ENCODE peak calls at places on chromosomes 5 and 9, in four cellular contexts. P is adrenal gland, E is spleen, Z is sigmoid colon. K is an unnamed sample.
A peak's percentile ranks its signal among the peaks of the same experiment; 100 is the strongest.

GRCh38 chr5:79146352-79146751 is 34.7 kb downstream of the BHMT start:
- DNase-seq in P (no peak), Z (no peak), E (no peak), K (no peak)

GRCh38 chr9:12859704-12860251 is 85.0 kb downstream of the LURAP1L start:
- DNase-seq in P (no peak), E (no peak), Z (no peak), K (no peak)

GRCh38 chr9:85024374-85024773 is 354.8 kb downstream of the NTRK2 start:
- DNase-seq in E (no peak), Z (no peak), P (no peak), K (no peak)

GRCh38 chr5:103262422-103262871 is 3.9 kb downstream of the MACIR start:
- DNase-seq in E (no peak), Z (no peak), P (no peak), K (no peak)

GRCh38 chr5:173474881-173475287 is 141.6 kb downstream of the BOD1 start:
- DNase-seq in E (no peak), Z (no peak), P (no peak), K (no peak)

GRCh38 chr5:170896779-170897178 is 35.0 kb downstream of the RANBP17 start:
- DNase-seq in E (peak; percentile 58), Z (no peak), P (peak; percentile 52), K (no peak)

GRCh38 chr5:122674412-122674811 is 100.5 kb upstream of the SNX2 start:
- DNase-seq in Z (no peak), E (no peak), P (no peak), K (no peak)

GRCh38 chr5:92800360-92800759 is 780.7 kb downstream of the NR2F1-AS1 start:
- DNase-seq in E (no peak), Z (no peak), P (no peak), K (no peak)

GRCh38 chr5:134020188-134020587 is 15.4 kb upstream of the VDAC1 start:
- DNase-seq in P (no peak), E (peak; percentile 33), Z (no peak), K (no peak)

GRCh38 chr9:104586496-104587180 is 12.6 kb downstream of the OR13C5 start:
- DNase-seq in E (no peak), P (no peak), Z (no peak), K (no peak)

GRCh38 chr5:32542216-32543059 is 42.9 kb upstream of the SUB1 start:
- DNase-seq in E (no peak), Z (no peak), P (no peak), K (no peak)

GRCh38 chr9:30670805-30671562 is 1713.5 kb upstream of the ACO1 start:
- DNase-seq in E (no peak), P (no peak), Z (no peak), K (no peak)

GRCh38 chr5:159135896-159136531 is 36.3 kb upstream of the EBF1 start:
- DNase-seq in Z (no peak), E (no peak), P (no peak), K (no peak)

GRCh38 chr5:169970334-169970733 is 10.0 kb downstream of the INSYN2B start:
- DNase-seq in Z (no peak), P (no peak), E (no peak), K (no peak)

GRCh38 chr9:124353811-124354274 is 61.4 kb downstream of the PSMB7 start:
- DNase-seq in E (peak; percentile 29), Z (peak; percentile 50), P (no peak), K (no peak)

GRCh38 chr9:5292141-5292540 is 12.4 kb downstream of the RLN2 start:
- DNase-seq in P (no peak), E (no peak), Z (no peak), K (no peak)

GRCh38 chr5:149217096-149217801 is 54.4 kb upstream of the AFAP1L1 start:
- DNase-seq in Z (no peak), P (no peak), E (no peak), K (no peak)

GRCh38 chr5:112417931-112418358 is 1.1 kb downstream of the EPB41L4A start:
- DNase-seq in E (peak; percentile 84), Z (no peak), P (peak; percentile 92), K (peak; percentile 61)

GRCh38 chr9:90141723-90142122 is 500.9 kb downstream of the DIRAS2 start:
- DNase-seq in P (no peak), E (no peak), Z (no peak), K (no peak)

GRCh38 chr5:172637122-172637580 is 3.9 kb upstream of the NEURL1B start:
- DNase-seq in E (no peak), P (no peak), Z (peak; percentile 84), K (no peak)

GRCh38 chr5:55231476-55232193 is 1.8 kb downstream of the CCNO start:
- DNase-seq in P (no peak), Z (no peak), E (no peak), K (peak; percentile 62)

GRCh38 chr5:53406630-53407316 is 73.7 kb upstream of the FST start:
- DNase-seq in E (no peak), P (no peak), Z (no peak), K (no peak)

GRCh38 chr5:33300209-33300742 is 140.5 kb upstream of the TARS1 start:
- DNase-seq in E (no peak), P (no peak), Z (no peak), K (no peak)

GRCh38 chr9:13444696-13445095 is 165.2 kb upstream of the MPDZ start:
- DNase-seq in P (no peak), E (no peak), Z (no peak), K (no peak)

GRCh38 chr5:160242140-160242539 is 12.8 kb downstream of the FABP6 start:
- DNase-seq in P (no peak), E (no peak), Z (no peak), K (no peak)

GRCh38 chr9:114911167-114911821 is 19.1 kb downstream of the TNFSF8 start:
- DNase-seq in E (no peak), Z (no peak), P (no peak), K (no peak)

GRCh38 chr5:171492781-171493180 is 73.3 kb downstream of the FGF18 start:
- DNase-seq in P (no peak), Z (no peak), E (no peak), K (no peak)

GRCh38 chr5:78886650-78887230 is 98.4 kb downstream of the ARSB start:
- DNase-seq in P (no peak), E (no peak), Z (no peak), K (no peak)

GRCh38 chr5:143085319-143085917 is 315.2 kb downstream of the ARHGAP26 start:
- DNase-seq in P (no peak), Z (no peak), E (no peak), K (no peak)

GRCh38 chr9:129672702-129673101 is 7.3 kb downstream of the PRRX2 start:
- DNase-seq in Z (no peak), E (no peak), P (no peak), K (no peak)

GRCh38 chr9:113955076-113955752 is 79.1 kb downstream of the ZNF618 start:
- DNase-seq in P (peak; percentile 56), Z (no peak), E (no peak), K (no peak)

GRCh38 chr5:13248236-13248635 is 696.3 kb downstream of the DNAH5 start:
- DNase-seq in P (no peak), Z (no peak), E (no peak), K (no peak)

GRCh38 chr5:54135042-54135441 is 175.3 kb downstream of the ARL15 start:
- DNase-seq in Z (no peak), E (no peak), P (no peak), K (no peak)

GRCh38 chr5:82881571-82882200 is 195.5 kb downstream of the TMEM167A start:
- DNase-seq in Z (no peak), E (no peak), P (no peak), K (no peak)

GRCh38 chr5:74765201-74765600 is 1.7 kb downstream of the GFM2 start:
- DNase-seq in Z (no peak), P (no peak), E (no peak), K (no peak)

GRCh38 chr9:91711755-91712591 is 238.1 kb downstream of the ROR2 start:
- DNase-seq in E (peak; percentile 90), P (no peak), Z (no peak), K (no peak)

GRCh38 chr9:104300125-104300524 is 203.9 kb upstream of the OR13F1 start:
- DNase-seq in P (no peak), Z (no peak), E (no peak), K (no peak)

GRCh38 chr5:139646912-139647391 is 1.2 kb upstream of the CXXC5 start:
- DNase-seq in Z (peak; percentile 65), E (peak; percentile 84), P (no peak), K (peak; percentile 52)
- H3K4me3 ChIP-seq in Z (no peak overlapping the region), E (peak overlapping the region; percentile 92), P (no peak overlapping the region), K (peak overlapping the region; percentile 95)

GRCh38 chr5:68239485-68239884 is 23.9 kb downstream of the PIK3R1 start:
- DNase-seq in Z (peak; percentile 95), P (peak; percentile 96), E (peak; percentile 92), K (peak; percentile 65)
- H3K27ac ChIP-seq in Z (peak overlapping the region; percentile 69), P (peak overlapping the region; percentile 53), E (peak overlapping the region; percentile 66), K (peak overlapping the region; percentile 61)

GRCh38 chr9:131125288-131126058 is at the start of gene NUP214:
- DNase-seq in P (peak; percentile 99), E (peak; percentile 99), Z (peak; percentile 99), K (peak; percentile 100)
- TF ChIP-seq POLR2A in P (peak; percentile 77), E (peak; percentile 50), Z (peak; percentile 76), K (peak; percentile 83)

GRCh38 chr5:6717687-6718086 is 4.5 kb downstream of the TENT4A start:
- DNase-seq in Z (no peak), E (no peak), P (no peak), K (no peak)
- H3K4me3 ChIP-seq in Z (no peak overlapping the region), E (no peak overlapping the region), P (no peak overlapping the region), K (no peak overlapping the region)